ENCODE peak calls at places on chromosome 22, in four cellular contexts. C is activated gamma-delta T cell treated with Interleukin-2 at 50 U/mL for 16 hours, X is SJCRH30, S is GM06990. M is an unnamed sample.

GRCh38 chr22:22721681-22722309 is 77.4 kb downstream of the GGTLC2 start:
- DNase-seq in C (peak), X (no peak), S (no peak), M (no peak)

GRCh38 chr22:37260939-37261338 is 16.9 kb upstream of the RAC2 start:
- DNase-seq in C (peak), S (no peak), X (peak), M (peak)

GRCh38 chr22:25210831-25211230 is 8.6 kb upstream of the CRYBB2 start:
- DNase-seq in C (no peak), X (peak), S (no peak), M (no peak)

GRCh38 chr22:40348025-40348658 is 1.8 kb downstream of the ADSL start:
- DNase-seq in X (peak), S (no peak), C (peak), M (peak)

GRCh38 chr22:41812805-41813545 is 12.5 kb downstream of the CCDC134 start:
- DNase-seq in X (no peak), S (no peak), C (no peak), M (no peak)

GRCh38 chr22:30087611-30088010 is 7.3 kb downstream of the HORMAD2 start:
- DNase-seq in S (no peak), C (no peak), X (no peak), M (no peak)

GRCh38 chr22:37089451-37089850 is 20.1 kb downstream of the TMPRSS6 start:
- DNase-seq in C (no peak), S (no peak), X (no peak), M (no peak)

GRCh38 chr22:46322711-46323110 is 12.8 kb upstream of the TRMU start:
- DNase-seq in X (no peak), S (no peak), C (no peak), M (no peak)

GRCh38 chr22:19430890-19431541 is 517 bp downstream of the HIRA start:
- DNase-seq in X (peak), S (peak), C (peak), M (peak)

GRCh38 chr22:17902960-17903359 is 121.4 kb downstream of the MICAL3 start:
- DNase-seq in C (no peak), X (no peak), S (no peak), M (no peak)

GRCh38 chr22:36862251-36863242 is 1.7 kb downstream of the NCF4 start:
- DNase-seq in S (peak), X (no peak), C (no peak), M (no peak)

GRCh38 chr22:31210830-31211503 is 1.1 kb upstream of the LIMK2 start:
- DNase-seq in X (peak), S (no peak), C (peak), M (no peak)

GRCh38 chr22:42385691-42386090 is 46.5 kb downstream of the NFAM1 start:
- DNase-seq in S (no peak), C (no peak), X (no peak), M (no peak)

GRCh38 chr22:21984793-21985192 is 2.2 kb upstream of the TOP3B start:
- DNase-seq in C (no peak), X (no peak), S (no peak), M (peak)

GRCh38 chr22:23012081-23012622 is 58.2 kb upstream of the GNAZ start:
- DNase-seq in C (peak), S (no peak), X (no peak), M (no peak)

GRCh38 chr22:37281646-37282384 is 493 bp upstream of the CYTH4 start:
- DNase-seq in C (no peak), X (no peak), S (no peak), M (no peak)

GRCh38 chr22:37242395-37242918 is 1.6 kb downstream of the RAC2 start:
- DNase-seq in C (peak), X (no peak), S (peak), M (peak)

GRCh38 chr22:50691521-50691920 is 18.9 kb downstream of the SHANK3 start:
- DNase-seq in S (no peak), C (peak), X (peak), M (no peak)

GRCh38 chr22:30742291-30743256 is 47.9 kb downstream of the OSBP2 start:
- DNase-seq in S (no peak), C (no peak), X (no peak), M (no peak)

GRCh38 chr22:17797721-17798559 is 23.7 kb upstream of the BID start:
- DNase-seq in C (no peak), X (no peak), S (peak), M (no peak)

GRCh38 chr22:20523118-20523983 is 15.9 kb downstream of the MED15 start:
- DNase-seq in X (no peak), C (no peak), S (no peak), M (no peak)

GRCh38 chr22:43152355-43153071 is 1.2 kb downstream of the TSPO start:
- DNase-seq in X (peak), C (peak), S (no peak), M (peak)